ENCODE peak calls at places on chromosomes 12 and 14, in seven cellular contexts. H is ovary, O is heart left ventricle, K is Peyer's patch, N is breast epithelium, L is IMR-90, Y is uterus. V is an unnamed sample.

GRCh38 chr12:52543985-52544888 is 8.7 kb downstream of the KRT71 start:
- DNase-seq in O (no peak), Y (no peak), N (no peak), H (no peak), K (no peak), L (no peak), V (no peak)

GRCh38 chr12:102642199-102642598 is 161.8 kb upstream of the IGF1 start:
- DNase-seq in N (no peak), Y (no peak), O (no peak), L (peak; percentile 50), K (no peak), H (no peak), V (no peak)

GRCh38 chr14:75292886-75293285 is 14.3 kb downstream of the FOS start:
- DNase-seq in Y (peak; percentile 11), O (no peak), K (no peak), H (no peak), N (no peak), L (no peak), V (no peak)

GRCh38 chr12:21985155-21985554 is 43.9 kb upstream of the ABCC9 start:
- DNase-seq in Y (no peak), L (peak; percentile 79), N (no peak), K (no peak), O (no peak), H (no peak), V (no peak)

GRCh38 chr12:30725739-30726138 is 29.0 kb downstream of the CAPRIN2 start:
- DNase-seq in L (peak; percentile 84), K (no peak), Y (no peak), O (no peak), H (no peak), N (no peak), V (no peak)

GRCh38 chr12:112419269-112420133 is 754 bp downstream of the PTPN11 start:
- DNase-seq in O (peak; percentile 67), H (peak; percentile 60), K (peak; percentile 73), N (peak; percentile 72), Y (peak; percentile 75), L (peak; percentile 82), V (no peak)

GRCh38 chr14:75254381-75254821 is 24.2 kb upstream of the FOS start:
- DNase-seq in K (peak; percentile 87), H (no peak), O (no peak), L (no peak), Y (no peak), N (peak; percentile 81), V (no peak)

GRCh38 chr12:122126713-122127597 is 47.1 kb downstream of the IL31 start:
- DNase-seq in O (no peak), N (no peak), L (no peak), H (no peak), K (no peak), Y (no peak), V (peak; percentile 67)

GRCh38 chr12:55694188-55694515 is 13.6 kb downstream of the ITGA7 start:
- DNase-seq in O (no peak), K (no peak), N (no peak), H (no peak), Y (peak; percentile 8), L (no peak), V (no peak)

GRCh38 chr14:78157855-78158436 is 12.2 kb upstream of the NRXN3 start:
- DNase-seq in L (peak; percentile 1), Y (no peak), O (no peak), K (no peak), N (no peak), H (no peak), V (no peak)

GRCh38 chr12:68612245-68612644 is 1.5 kb downstream of the RAP1B start:
- DNase-seq in Y (no peak), K (no peak), L (peak; percentile 59), N (no peak), O (no peak), H (no peak), V (no peak)

GRCh38 chr12:56840922-56841321 is 77.8 kb downstream of the HSD17B6 start:
- DNase-seq in O (no peak), K (no peak), N (no peak), H (peak; percentile 53), L (peak; percentile 18), Y (peak; percentile 17), V (no peak)

GRCh38 chr14:104202259-104203070 is 64.1 kb downstream of the KIF26A start:
- DNase-seq in N (no peak), Y (no peak), H (no peak), O (no peak), K (no peak), L (no peak), V (no peak)

GRCh38 chr12:2893007-2893406 is 2.3 kb downstream of the TULP3 start:
- DNase-seq in L (peak; percentile 92), N (no peak), H (peak; percentile 38), Y (peak; percentile 39), O (no peak), K (no peak), V (no peak)

GRCh38 chr14:81329640-81330385 is 70.3 kb downstream of the STON2 start:
- DNase-seq in L (no peak), K (no peak), Y (no peak), H (no peak), O (no peak), N (peak; percentile 86), V (no peak)

GRCh38 chr12:96190403-96191170 is 3.6 kb upstream of the ELK3 start:
- DNase-seq in H (no peak), L (peak; percentile 65), Y (no peak), O (no peak), N (no peak), K (no peak), V (no peak)

GRCh38 chr12:100128509-100128908 is 14.2 kb downstream of the BLTP3B start:
- DNase-seq in H (no peak), O (peak; percentile 30), Y (no peak), K (no peak), N (peak; percentile 37), L (peak; percentile 41), V (no peak)

GRCh38 chr12:123389560-123390351 is 5.8 kb downstream of the KMT5A start:
- DNase-seq in O (peak; percentile 54), K (peak; percentile 83), H (peak; percentile 25), Y (peak; percentile 30), N (no peak), L (no peak), V (no peak)

GRCh38 chr12:123391546-123392343 is 7.8 kb downstream of the KMT5A start:
- DNase-seq in O (no peak), H (no peak), N (no peak), Y (no peak), L (no peak), K (no peak), V (no peak)

GRCh38 chr12:123388218-123388947 is 4.5 kb downstream of the KMT5A start:
- DNase-seq in O (peak; percentile 88), H (peak; percentile 75), L (peak; percentile 52), Y (peak; percentile 82), N (peak; percentile 69), K (peak; percentile 87), V (no peak)

GRCh38 chr12:123388948-123389559 is 5.1 kb downstream of the KMT5A start:
- DNase-seq in O (no peak), H (peak; percentile 18), N (no peak), L (no peak), Y (no peak), K (peak; percentile 52), V (no peak)

DNA sequence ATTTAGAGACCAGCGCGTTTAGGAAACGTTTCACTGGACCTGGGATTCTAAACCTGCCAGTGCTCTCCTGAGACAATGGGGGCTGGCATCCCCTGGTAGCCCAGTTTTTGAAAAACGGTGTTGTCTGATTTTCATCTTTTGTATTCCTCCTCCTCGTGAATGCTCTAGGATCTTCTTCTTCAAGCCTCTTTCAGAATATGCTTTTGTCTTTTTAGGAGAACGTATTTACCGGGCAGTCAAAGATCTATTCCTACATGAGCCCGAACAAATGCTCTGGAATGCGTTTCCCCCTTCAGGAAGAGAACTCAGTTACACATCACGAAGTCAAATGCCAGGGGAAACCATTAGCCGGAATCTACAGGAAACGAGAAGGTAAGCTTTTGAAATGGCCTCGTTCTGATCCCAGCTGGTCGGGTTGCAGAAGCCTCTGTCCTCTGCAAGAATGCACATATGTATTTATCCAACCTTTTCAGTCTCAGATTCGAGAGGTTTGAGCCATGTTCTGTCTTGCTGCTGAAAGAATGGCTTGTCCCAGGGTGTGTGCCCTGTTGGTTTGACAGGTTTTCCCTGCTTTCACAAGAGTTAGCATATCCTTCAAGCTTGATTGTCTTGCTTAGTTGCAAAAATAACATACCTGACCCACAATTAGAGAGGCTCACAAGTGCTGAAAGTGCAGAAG is 6.6 kb downstream of the KMT5A start:
- DNase-seq in H (no peak), O (no peak), N (no peak), K (no peak), Y (no peak), L (no peak), V (no peak)
- H3K4me3 ChIP-seq in H (peak overlapping the region; percentile 44), O (peak overlapping the region; percentile 62), N (peak overlapping the region; percentile 63), K (peak overlapping the region; percentile 66), Y (peak overlapping the region; percentile 47), L (peak overlapping the region; percentile 78), V (peak overlapping the region; percentile 66)

GRCh38 chr14:89042021-89042420 is 217.6 kb downstream of the TTC8 start:
- DNase-seq in K (no peak), N (no peak), L (no peak), Y (no peak), H (no peak), O (peak; percentile 0), V (no peak)

GRCh38 chr14:89037065-89037464 is 212.6 kb downstream of the TTC8 start:
- DNase-seq in L (no peak), H (no peak), K (no peak), N (no peak), Y (no peak), O (no peak), V (no peak)

GRCh38 chr14:89040080-89040437 is 215.6 kb downstream of the TTC8 start:
- DNase-seq in Y (no peak), H (no peak), O (no peak), N (no peak), K (no peak), L (no peak), V (no peak)

GRCh38 chr14:89041245-89041585 is 216.8 kb downstream of the TTC8 start:
- DNase-seq in H (no peak), N (peak; percentile 70), Y (no peak), K (peak; percentile 87), L (no peak), O (peak; percentile 5), V (no peak)

GRCh38 chr14:89040438-89041244 is 216.2 kb downstream of the TTC8 start:
- DNase-seq in H (peak; percentile 89), L (peak; percentile 86), O (peak; percentile 85), N (peak; percentile 91), Y (peak; percentile 91), K (peak; percentile 93), V (peak; percentile 95)
- TF ChIP-seq POLR2A in H (peak; percentile 32), L (peak; percentile 74), O (no peak), N (no peak), Y (no peak), K (no peak), V (no peak)

GRCh38 chr14:68886109-68886434 is 93.0 kb downstream of the ACTN1 start:
- DNase-seq in K (no peak), L (no peak), O (no peak), H (no peak), N (no peak), Y (no peak), V (no peak)
- H3K4me1 ChIP-seq in K (no peaks in the 10 kb centered on the region), L (peaks cover 16% of the 10 kb centered on the region), O (peaks cover 11% of the 10 kb centered on the region), H (no peaks in the 10 kb centered on the region), N (no peaks in the 10 kb centered on the region), Y (no peaks in the 10 kb centered on the region), V (no peaks in the 10 kb centered on the region)

DNA sequence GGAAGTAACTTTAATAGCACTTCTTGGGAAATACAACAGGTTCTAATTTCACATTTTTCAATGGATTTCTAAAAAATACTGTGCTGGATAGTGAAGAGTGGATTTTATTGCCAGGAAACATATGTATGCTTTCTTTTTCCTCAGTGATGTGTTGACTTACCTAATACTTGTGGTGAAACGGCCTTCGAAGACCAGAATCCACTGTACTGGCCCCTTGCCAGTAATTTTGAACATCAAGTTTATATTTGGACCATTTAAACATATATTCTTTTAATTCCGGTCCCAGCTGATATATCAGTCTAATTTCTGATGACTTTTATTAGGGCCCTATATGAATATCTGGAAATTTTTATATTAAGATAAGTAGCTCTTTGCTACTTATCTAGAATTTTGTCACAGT is 1.8 kb downstream of the MSRB3 start:
- DNase-seq in N (no peak), L (peak; percentile 24), O (no peak), H (no peak), Y (no peak), K (no peak), V (no peak)
- H3K4me3 ChIP-seq in N (no peak overlapping the region), L (peak overlapping the region; percentile 24), O (peak overlapping the region; percentile 87), H (peak overlapping the region; percentile 3), Y (no peak overlapping the region), K (no peak overlapping the region), V (no peak overlapping the region)